ENCODE peak calls at places on chromosomes 1 and 21, in eight cellular contexts. W, E, I, R, D, V, M and F are unnamed samples.

GRCh38 chr1:203359010-203359571 is 8.2 kb upstream of the FMOD start:
- DNase-seq in M (no peak), D (no peak), E (no peak), V (peak; percentile 49), W (no peak), I (no peak), R (no peak), F (no peak)

GRCh38 chr1:153357076-153357852 is 390 bp upstream of the S100A9 start:
- DNase-seq in W (peak; percentile 90), V (no peak), D (peak; percentile 92), E (no peak), I (peak; percentile 86), R (no peak), M (no peak), F (no peak)

GRCh38 chr1:228944991-228945390 is 209.7 kb downstream of the RHOU start:
- DNase-seq in W (no peak), R (no peak), E (no peak), V (no peak), D (no peak), I (no peak), M (no peak), F (no peak)

GRCh38 chr1:45868861-45869260 is 65.4 kb downstream of the MAST2 start:
- DNase-seq in E (no peak), D (no peak), W (no peak), R (no peak), M (no peak), I (no peak), V (no peak), F (no peak)

GRCh38 chr1:2459757-2460156 is 16.3 kb upstream of the PLCH2 start:
- DNase-seq in E (no peak), D (no peak), M (no peak), V (peak; percentile 21), W (no peak), I (peak; percentile 76), R (peak; percentile 74), F (peak; percentile 57)

GRCh38 chr1:167518331-167518700 is at the start of gene CD247:
- DNase-seq in V (no peak), E (no peak), R (no peak), W (no peak), D (no peak), M (peak; percentile 45), I (no peak), F (no peak)

GRCh38 chr1:244219802-244220201 is 168.7 kb downstream of the ZBTB18 start:
- DNase-seq in W (no peak), E (no peak), V (no peak), M (no peak), I (no peak), R (no peak), D (no peak), F (no peak)

GRCh38 chr1:162619076-162619475 is 13.2 kb upstream of the DDR2 start:
- DNase-seq in I (no peak), V (no peak), E (no peak), D (no peak), R (no peak), M (no peak), W (no peak), F (no peak)

GRCh38 chr21:46425566-46425965 is 33.1 kb upstream of the DIP2A start:
- DNase-seq in R (no peak), I (peak; percentile 50), M (peak; percentile 25), D (no peak), V (no peak), W (no peak), E (no peak), F (no peak)

GRCh38 chr1:161285519-161285918 is 24.2 kb downstream of the MPZ start:
- DNase-seq in R (no peak), V (no peak), E (no peak), W (no peak), M (no peak), D (no peak), I (no peak), F (no peak)

GRCh38 chr21:33053986-33054385 is 16.0 kb upstream of the OLIG1 start:
- DNase-seq in M (no peak), D (no peak), I (no peak), V (no peak), R (no peak), W (no peak), E (no peak), F (no peak)

GRCh38 chr1:166844791-166845190 is 5.5 kb downstream of the POGK start:
- DNase-seq in M (no peak), I (no peak), D (no peak), V (no peak), W (no peak), E (no peak), R (no peak), F (no peak)

GRCh38 chr1:25700626-25701025 is 84.0 kb downstream of the MAN1C1 start:
- DNase-seq in M (no peak), E (no peak), V (no peak), R (no peak), W (no peak), D (no peak), I (no peak), F (peak; percentile 51)

GRCh38 chr21:42233067-42233981 is 14.4 kb downstream of the ABCG1 start:
- DNase-seq in I (peak; percentile 88), V (peak; percentile 74), D (peak; percentile 44), M (peak; percentile 47), E (no peak), R (peak; percentile 61), W (no peak), F (no peak)

GRCh38 chr1:26412180-26412840 is 1.7 kb downstream of the LIN28A start:
- DNase-seq in E (no peak), W (no peak), M (no peak), D (no peak), I (no peak), V (no peak), R (no peak), F (peak; percentile 94)